ENCODE peak calls at places on chromosomes 7 and 10, in nine cellular contexts. J is spleen, U is GM12891, O is heart left ventricle, Q is suprapubic skin, K is A549, Y is Peyer's patch, D is lower leg skin, B is adrenal gland. Z is an unnamed sample.

GRCh38 chr7:55464422-55464821 is 99.3 kb downstream of the LANCL2 start:
- DNase-seq in J (no peak), U (no peak), O (no peak), Q (no peak), K (no peak), Y (no peak), D (no peak), B (no peak), Z (no peak)

GRCh38 chr7:47198159-47198558 is 383.8 kb downstream of the TNS3 start:
- DNase-seq in J (no peak), U (no peak), O (no peak), Q (no peak), K (no peak), Y (no peak), D (no peak), B (no peak), Z (no peak)

GRCh38 chr10:123858039-123858740 is 33.4 kb downstream of the CPXM2 start:
- DNase-seq in J (no peak), U (no peak), O (no peak), Q (no peak), K (no peak), Y (no peak), D (peak), B (no peak), Z (no peak)

GRCh38 chr10:1151071-1152033 is 95.2 kb downstream of the WDR37 start:
- DNase-seq in J (peak), U (no peak), O (no peak), Q (no peak), K (no peak), Y (no peak), D (peak), B (no peak), Z (no peak)

GRCh38 chr10:121911421-121911697 is 16.5 kb downstream of the ATE1 start:
- DNase-seq in J (no peak), U (no peak), O (no peak), Q (no peak), K (no peak), Y (no peak), D (no peak), B (no peak), Z (no peak)

GRCh38 chr10:96129387-96130325 is at the start of gene ZNF518A:
- DNase-seq in J (peak), U (peak), O (peak), Q (peak), K (peak), Y (peak), D (peak), B (peak), Z (peak)

GRCh38 chr10:67308912-67309311 is 383.1 kb downstream of the LRRTM3 start:
- DNase-seq in J (no peak), U (no peak), O (no peak), Q (no peak), K (no peak), Y (no peak), D (no peak), B (no peak), Z (no peak)

GRCh38 chr7:137656850-137657232 is 189.9 kb downstream of the DGKI start:
- DNase-seq in J (no peak), U (no peak), O (no peak), Q (no peak), K (no peak), Y (no peak), D (no peak), B (no peak), Z (no peak)

GRCh38 chr10:76675951-76676587 is 961.5 kb downstream of the KCNMA1 start:
- DNase-seq in J (no peak), U (no peak), O (peak), Q (peak), K (no peak), Y (no peak), D (peak), B (no peak), Z (no peak)

GRCh38 chr7:112173214-112173905 is 32.8 kb downstream of the DOCK4 start:
- DNase-seq in J (no peak), U (no peak), O (no peak), Q (no peak), K (no peak), Y (no peak), D (no peak), B (no peak), Z (no peak)

GRCh38 chr7:100429637-100430449 is at the start of gene MEPCE:
- DNase-seq in J (peak), U (peak), O (peak), Q (peak), K (peak), Y (peak), D (peak), B (peak), Z (peak)
- TF ChIP-seq POLR2A in J (peak), U (peak), O (no peak), Q (no peak), K (peak), Y (no peak), D (no peak), B (peak), Z (peak)

DNA sequence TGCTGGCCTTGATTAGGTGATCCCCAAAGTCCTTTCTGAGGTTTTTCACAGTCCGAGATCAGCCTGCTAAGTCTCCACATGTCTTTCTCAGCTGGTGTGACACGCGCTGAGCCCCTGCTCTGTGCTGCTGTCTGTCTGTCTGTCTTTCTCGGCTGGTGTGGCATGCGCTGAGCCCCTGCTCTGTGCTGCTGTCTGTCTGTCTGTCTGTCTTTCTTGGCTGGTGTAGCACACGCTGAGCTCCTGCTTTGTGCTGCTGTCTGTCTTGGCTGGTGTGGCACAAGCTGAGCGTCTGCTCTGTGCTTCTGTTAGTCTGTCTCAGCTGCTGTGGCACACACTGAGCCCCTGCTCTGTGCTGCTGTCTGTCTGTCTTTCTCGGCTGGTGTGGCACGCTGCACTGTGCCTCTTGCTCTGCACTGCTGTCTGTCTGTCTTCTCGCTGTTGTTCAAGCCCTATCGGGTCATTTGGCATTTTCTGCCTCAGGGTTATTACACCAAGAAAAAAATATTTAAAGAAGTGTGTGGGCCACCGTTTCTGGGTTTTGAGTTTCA is 217.3 kb upstream of the SHH start:
- DNase-seq in J (no peak), U (no peak), O (no peak), Q (no peak), K (no peak), Y (no peak), D (peak), B (no peak), Z (no peak)
- TF ChIP-seq POLR2A in J (no peak), U (no peak), O (no peak), Q (no peak), K (no peak), Y (no peak), D (no peak), B (no peak), Z (no peak)

DNA sequence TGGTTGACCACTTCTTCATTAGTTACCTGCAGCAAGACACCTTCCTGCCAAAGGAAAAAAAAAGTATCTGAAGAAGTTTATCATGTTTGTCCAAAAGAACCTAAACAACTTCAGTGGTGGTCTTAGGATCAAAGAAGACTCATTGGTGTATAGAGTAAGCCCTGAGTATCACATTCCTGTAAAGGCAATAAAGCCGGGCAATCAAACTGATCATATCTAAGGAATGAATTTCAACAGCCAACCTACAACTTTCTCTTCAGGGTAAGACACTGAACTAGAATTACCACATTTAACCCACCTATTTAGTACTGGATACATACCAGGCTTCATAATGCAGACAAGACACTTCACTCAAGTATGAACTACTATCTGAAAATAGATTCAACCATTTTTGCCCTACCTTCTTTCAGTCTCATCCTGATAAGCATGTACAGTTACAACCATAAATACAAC is 10.1 kb downstream of the HNRNPA2B1 start:
- DNase-seq in J (no peak), U (no peak), O (no peak), Q (no peak), K (no peak), Y (no peak), D (no peak), B (no peak), Z (no peak)
- TF ChIP-seq POLR2A in J (no peak), U (peak), O (no peak), Q (no peak), K (no peak), Y (no peak), D (no peak), B (no peak), Z (no peak)

GRCh38 chr7:44981035-44981706 is 2.4 kb upstream of the MYO1G start:
- DNase-seq in J (peak), U (no peak), O (no peak), Q (peak), K (no peak), Y (no peak), D (no peak), B (no peak), Z (no peak)
- TF ChIP-seq POLR2A in J (no peak), U (no peak), O (no peak), Q (no peak), K (no peak), Y (no peak), D (no peak), B (no peak), Z (no peak)

GRCh38 chr7:73521636-73522080 is 435 bp downstream of the BAZ1B start:
- DNase-seq in J (no peak), U (peak), O (peak), Q (no peak), K (peak), Y (peak), D (peak), B (peak), Z (peak)

GRCh38 chr7:73519867-73520672 is 2.0 kb downstream of the BAZ1B start:
- DNase-seq in J (peak), U (no peak), O (no peak), Q (peak), K (no peak), Y (no peak), D (peak), B (no peak), Z (no peak)

GRCh38 chr7:73520673-73521635 is 1.1 kb downstream of the BAZ1B start:
- DNase-seq in J (no peak), U (no peak), O (no peak), Q (peak), K (peak), Y (no peak), D (no peak), B (no peak), Z (no peak)

GRCh38 chr7:73518470-73518869 is 3.6 kb downstream of the BAZ1B start:
- DNase-seq in J (peak), U (no peak), O (no peak), Q (no peak), K (no peak), Y (no peak), D (peak), B (no peak), Z (no peak)

GRCh38 chr7:73522081-73522818 is at the start of gene BAZ1B:
- DNase-seq in J (peak), U (peak), O (peak), Q (peak), K (peak), Y (peak), D (peak), B (peak), Z (peak)
- TF ChIP-seq POLR2A in J (no peak), U (peak), O (peak), Q (peak), K (peak), Y (peak), D (peak), B (peak), Z (peak)

GRCh38 chr10:97445722-97446639 is at the start of the genes EXOSC1 and ZDHHC16:
- DNase-seq in J (peak), U (peak), O (peak), Q (peak), K (peak), Y (peak), D (peak), B (peak), Z (peak)
- TF ChIP-seq POLR2A in J (peak), U (peak), O (peak), Q (no peak), K (peak), Y (peak), D (no peak), B (peak), Z (peak)

GRCh38 chr7:31744294-31744874 is 57.4 kb downstream of the PPP1R17 start:
- DNase-seq in J (no peak), U (peak), O (peak), Q (no peak), K (peak), Y (peak), D (no peak), B (peak), Z (peak)
- TF ChIP-seq POLR2A in J (no peak), U (no peak), O (no peak), Q (no peak), K (no peak), Y (no peak), D (no peak), B (no peak), Z (no peak)